ENCODE peak calls at places on chromosomes 3 and 15, in eight cellular contexts. M, E, C, G, X, Q, Z and P are unnamed samples.

GRCh38 chr3:87309601-87310000 is 33.2 kb upstream of the POU1F1 start:
- DNase-seq in Z (no peak), E (no peak), G (no peak), Q (no peak), X (peak), C (no peak), M (peak), P (no peak)

GRCh38 chr3:129058441-129059194 is 2.0 kb upstream of the GP9 start:
- DNase-seq in C (no peak), X (no peak), M (no peak), E (no peak), Q (no peak), Z (peak), G (peak), P (no peak)

GRCh38 chr3:27279153-27279552 is 90.0 kb downstream of the NEK10 start:
- DNase-seq in M (no peak), C (no peak), X (no peak), Z (no peak), E (peak), Q (no peak), G (no peak), P (no peak)

GRCh38 chr3:52891615-52892081 is 5.7 kb downstream of the STIMATE start:
- DNase-seq in Z (no peak), C (no peak), Q (peak), X (no peak), E (no peak), M (no peak), G (no peak), P (no peak)

GRCh38 chr3:108051005-108051404 is 39.8 kb downstream of the CD47 start:
- DNase-seq in X (no peak), C (no peak), M (peak), G (no peak), Q (no peak), Z (no peak), E (peak), P (no peak)

GRCh38 chr15:65653781-65654521 is 32.2 kb downstream of the SLC24A1 start:
- DNase-seq in E (peak), Q (no peak), M (no peak), X (no peak), G (no peak), C (no peak), Z (no peak), P (no peak)

GRCh38 chr3:24680214-24680967 is 185.7 kb upstream of the THRB start:
- DNase-seq in E (peak), Q (peak), M (no peak), G (no peak), X (peak), Z (peak), C (peak), P (peak)

GRCh38 chr3:160885791-160886286 is 129.8 kb downstream of the PPM1L start:
- DNase-seq in C (peak), Q (no peak), X (no peak), E (peak), Z (peak), M (peak), G (peak), P (no peak)

GRCh38 chr15:93467327-93467726 is 378.3 kb upstream of the RGMA start:
- DNase-seq in C (peak), M (peak), G (peak), E (no peak), Q (no peak), X (no peak), Z (no peak), P (no peak)

GRCh38 chr15:23516866-23517265 is 48.6 kb upstream of the MKRN3 start:
- DNase-seq in G (no peak), Q (no peak), M (no peak), X (no peak), Z (no peak), C (no peak), E (no peak), P (no peak)

GRCh38 chr3:14725564-14726420 is 50.9 kb downstream of the C3orf20 start:
- DNase-seq in X (no peak), Q (no peak), M (peak), E (no peak), Z (no peak), C (peak), G (no peak), P (no peak)

GRCh38 chr3:13073042-13073906 is at the start of gene IQSEC1:
- DNase-seq in X (no peak), E (no peak), Z (peak), C (no peak), Q (no peak), G (peak), M (no peak), P (peak)

GRCh38 chr15:89912145-89912673 is 543 bp downstream of the ARPIN start:
- DNase-seq in E (no peak), M (no peak), Z (no peak), C (no peak), Q (no peak), X (no peak), G (no peak), P (no peak)

GRCh38 chr15:77607111-77607893 is 25.4 kb downstream of the LINGO1 start:
- DNase-seq in X (no peak), G (no peak), M (no peak), Q (no peak), C (peak), E (peak), Z (no peak), P (peak)

GRCh38 chr15:55587321-55588069 is 650 bp downstream of the PYGO1 start:
- DNase-seq in M (peak), G (no peak), Z (peak), Q (no peak), E (peak), X (no peak), C (peak), P (peak)

GRCh38 chr15:42933886-42934667 is 13.5 kb upstream of the TTBK2 start:
- DNase-seq in Q (no peak), E (no peak), C (no peak), X (no peak), G (no peak), Z (peak), M (peak), P (no peak)

GRCh38 chr15:66842710-66843441 is 140.8 kb downstream of the SMAD6 start:
- DNase-seq in M (peak), E (peak), C (peak), X (no peak), Z (no peak), G (no peak), Q (no peak), P (no peak)

GRCh38 chr15:78752492-78753358 is 58.5 kb downstream of the ADAMTS7 start:
- DNase-seq in M (no peak), Z (no peak), E (no peak), G (no peak), Q (no peak), X (no peak), C (no peak), P (no peak)

GRCh38 chr3:177932346-177932745 is 603.9 kb upstream of the KCNMB2 start:
- DNase-seq in Q (no peak), E (no peak), X (no peak), C (no peak), G (no peak), M (no peak), Z (no peak), P (no peak)

GRCh38 chr3:128229077-128229837 is 76.0 kb downstream of the EEFSEC start:
- DNase-seq in Q (no peak), C (no peak), X (no peak), G (no peak), E (no peak), M (no peak), Z (no peak), P (no peak)

GRCh38 chr3:142724682-142725351 is 983 bp downstream of the TRPC1 start:
- DNase-seq in M (peak), C (peak), G (peak), E (peak), Z (no peak), X (peak), Q (no peak), P (no peak)

GRCh38 chr3:48739617-48739954 is 22.6 kb upstream of the IP6K2 start:
- DNase-seq in G (no peak), M (no peak), Z (no peak), Q (no peak), C (no peak), E (no peak), X (no peak), P (no peak)

GRCh38 chr3:13528217-13528801 is 20.6 kb upstream of the FBLN2 start:
- DNase-seq in C (no peak), E (no peak), Q (no peak), G (no peak), Z (no peak), M (no peak), X (no peak), P (no peak)

GRCh38 chr3:102016417-102016816 is 167.1 kb downstream of the NFKBIZ start:
- DNase-seq in X (no peak), M (no peak), G (no peak), Q (no peak), E (no peak), C (no peak), Z (no peak), P (no peak)

GRCh38 chr3:160409812-160410610 is 10.6 kb downstream of the SMC4 start:
- DNase-seq in C (no peak), M (no peak), E (no peak), Z (no peak), Q (no peak), X (no peak), G (no peak), P (no peak)

GRCh38 chr15:68401496-68402431 is 30.2 kb downstream of the ITGA11 start:
- DNase-seq in E (no peak), Q (no peak), Z (no peak), X (no peak), G (no peak), C (peak), M (no peak), P (no peak)

GRCh38 chr3:100913870-100914654 is 79.2 kb downstream of the ABI3BP start:
- DNase-seq in E (peak), X (no peak), G (no peak), M (peak), Z (no peak), Q (no peak), C (peak), P (no peak)

GRCh38 chr15:63246691-63247464 is 30.5 kb upstream of the APH1B start:
- DNase-seq in Q (peak), X (no peak), Z (no peak), M (peak), E (peak), G (no peak), C (peak), P (no peak)

GRCh38 chr3:139122221-139122581 is 77.5 kb upstream of the PRR23C start:
- DNase-seq in Q (peak), Z (no peak), G (no peak), E (no peak), M (peak), X (no peak), C (peak), P (no peak)

GRCh38 chr15:76973362-76973743 is 21.6 kb upstream of the PSTPIP1 start:
- DNase-seq in C (no peak), Q (no peak), E (no peak), Z (peak), G (no peak), X (peak), M (no peak), P (no peak)

GRCh38 chr3:196639517-196640500 is at the start of gene NRROS:
- DNase-seq in G (no peak), E (peak), Q (peak), C (peak), X (no peak), M (peak), Z (peak), P (no peak)

GRCh38 chr15:100725121-100726069 is 123.0 kb downstream of the ASB7 start:
- DNase-seq in C (peak), Z (no peak), Q (no peak), M (peak), E (peak), X (no peak), G (no peak), P (no peak)

GRCh38 chr3:34405159-34405558 is 606.7 kb downstream of the PDCD6IP start:
- DNase-seq in C (no peak), E (no peak), G (no peak), X (no peak), Q (no peak), Z (no peak), M (no peak), P (no peak)

GRCh38 chr3:110456438-110457138 is 615.0 kb upstream of the NECTIN3 start:
- DNase-seq in G (no peak), X (no peak), C (no peak), Z (no peak), Q (no peak), E (no peak), M (no peak), P (no peak)

GRCh38 chr3:8445861-8446260 is 55.8 kb upstream of the LMCD1 start:
- DNase-seq in E (peak), G (no peak), X (no peak), M (peak), Z (no peak), C (peak), Q (no peak), P (no peak)

GRCh38 chr3:84547971-84548970 is 410.5 kb upstream of the CADM2 start:
- DNase-seq in C (no peak), E (no peak), Q (no peak), Z (peak), X (no peak), M (no peak), G (no peak), P (no peak)

GRCh38 chr3:173395073-173395411 is 2.5 kb upstream of the NLGN1 start:
- DNase-seq in G (no peak), C (no peak), Z (no peak), X (no peak), Q (no peak), M (no peak), E (no peak), P (no peak)

GRCh38 chr3:47847256-47847655 is 44.3 kb downstream of the DHX30 start:
- DNase-seq in Q (no peak), X (no peak), C (no peak), G (no peak), M (no peak), E (no peak), Z (no peak), P (no peak)

GRCh38 chr15:90838544-90838943 is 29.8 kb upstream of the FURIN start:
- DNase-seq in X (no peak), E (no peak), Q (no peak), M (no peak), Z (no peak), C (no peak), G (no peak), P (no peak)

GRCh38 chr3:69324362-69325025 is 61.4 kb downstream of the FRMD4B start:
- DNase-seq in X (no peak), C (no peak), E (no peak), G (no peak), M (no peak), Q (peak), Z (peak), P (no peak)
- TF ChIP-seq CTCF in X (peak), C (no peak), E (peak), G (peak), M (no peak), Q (peak), Z (peak), P (peak)

GRCh38 chr3:71754610-71755253 is 1.1 kb downstream of the GPR27 start:
- DNase-seq in C (no peak), G (no peak), X (no peak), Q (no peak), M (no peak), E (no peak), Z (no peak), P (no peak)

GRCh38 chr3:71752911-71753715 is 542 bp upstream of the GPR27 start:
- DNase-seq in Q (no peak), E (no peak), X (no peak), Z (no peak), G (no peak), C (no peak), M (no peak), P (no peak)

GRCh38 chr3:71753716-71754609 is at the start of gene GPR27:
- DNase-seq in Q (no peak), C (no peak), M (peak), E (no peak), G (no peak), Z (peak), X (no peak), P (no peak)

DNA sequence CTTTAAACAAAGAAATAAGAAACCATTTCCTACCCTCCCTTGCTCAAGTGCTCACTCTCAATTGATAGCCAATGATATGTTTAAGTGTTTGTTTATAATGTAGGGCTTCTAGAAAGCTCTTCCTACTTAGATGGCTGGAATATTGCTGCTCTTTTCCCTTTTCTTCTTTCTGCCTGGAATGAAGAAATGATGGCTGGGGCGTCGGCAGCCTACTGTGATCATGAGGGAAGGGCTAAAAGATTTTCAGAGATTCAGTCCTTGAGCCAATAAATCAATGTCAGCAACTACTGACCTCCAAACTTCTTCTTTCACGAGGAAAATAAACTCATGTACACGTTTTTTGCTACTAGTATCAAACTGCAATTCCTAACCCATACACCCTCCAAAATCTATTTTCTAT is 2.1 kb upstream of the GPR27 start:
- DNase-seq in C (no peak), X (no peak), Q (no peak), Z (no peak), G (no peak), M (no peak), E (no peak), P (no peak)
- TF ChIP-seq CTCF in C (no peak), X (no peak), Q (no peak), Z (no peak), G (no peak), M (no peak), E (no peak), P (no peak)

DNA sequence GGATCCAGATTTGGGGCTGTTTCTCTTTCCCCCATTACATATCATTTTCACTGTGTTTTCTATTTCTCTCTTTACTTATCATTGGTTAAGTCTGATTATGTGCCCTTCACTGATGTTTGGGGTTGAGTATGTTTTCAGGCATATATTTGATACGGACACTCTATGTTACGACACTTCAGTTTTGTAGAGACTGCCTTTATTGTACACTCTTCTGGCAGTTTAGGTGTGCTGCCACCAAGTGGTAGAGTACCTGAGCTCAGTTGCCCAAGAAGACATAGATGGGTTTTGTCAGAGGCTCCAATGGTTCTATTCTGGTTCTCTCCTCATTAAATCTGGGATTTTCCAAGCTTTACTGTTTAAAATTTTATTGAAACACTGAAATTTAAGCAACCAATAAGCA is 255.0 kb upstream of the ROPN1 start:
- DNase-seq in G (no peak), Q (no peak), E (no peak), Z (peak), X (peak), M (peak), C (no peak), P (no peak)
- TF ChIP-seq CTCF in G (no peak), Q (peak), E (peak), Z (peak), X (peak), M (peak), C (peak), P (peak)

GRCh38 chr15:41561777-41562145 is 2.7 kb downstream of the TYRO3 start:
- DNase-seq in X (no peak), C (peak), G (peak), M (peak), Z (no peak), E (peak), Q (no peak), P (no peak)
- TF ChIP-seq CTCF in X (no peak), C (no peak), G (peak), M (no peak), Z (no peak), E (peak), Q (no peak), P (no peak)

DNA sequence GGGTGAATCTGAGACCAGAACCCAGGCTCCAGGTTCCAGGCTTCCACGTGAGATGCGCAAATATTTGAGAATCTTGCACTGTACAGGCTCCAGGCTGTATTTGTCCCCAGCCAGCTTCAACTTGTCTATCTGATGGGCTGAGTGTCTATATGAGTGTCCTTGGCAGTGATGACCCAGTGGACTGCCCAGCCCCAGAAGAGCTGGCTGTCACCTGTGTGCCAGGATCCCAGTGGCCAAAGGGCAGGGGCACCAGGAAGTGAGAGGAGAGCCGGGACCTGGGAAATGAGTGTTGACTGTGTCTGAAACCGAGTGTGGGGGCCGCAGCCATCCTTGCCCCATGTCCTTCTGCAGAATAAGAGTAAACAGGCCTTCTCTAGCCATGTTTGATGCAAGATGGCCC is 10.4 kb downstream of the FAH start:
- DNase-seq in M (no peak), G (no peak), E (no peak), C (no peak), Z (no peak), X (no peak), Q (no peak), P (no peak)
- TF ChIP-seq CTCF in M (no peak), G (no peak), E (no peak), C (no peak), Z (no peak), X (no peak), Q (no peak), P (no peak)

GRCh38 chr3:66241466-66241865 is 20.7 kb downstream of the SLC25A26 start:
- DNase-seq in C (no peak), X (no peak), G (no peak), M (no peak), E (no peak), Q (no peak), Z (no peak), P (no peak)
- TF ChIP-seq CTCF in C (no peak), X (no peak), G (no peak), M (no peak), E (no peak), Q (no peak), Z (no peak), P (no peak)

DNA sequence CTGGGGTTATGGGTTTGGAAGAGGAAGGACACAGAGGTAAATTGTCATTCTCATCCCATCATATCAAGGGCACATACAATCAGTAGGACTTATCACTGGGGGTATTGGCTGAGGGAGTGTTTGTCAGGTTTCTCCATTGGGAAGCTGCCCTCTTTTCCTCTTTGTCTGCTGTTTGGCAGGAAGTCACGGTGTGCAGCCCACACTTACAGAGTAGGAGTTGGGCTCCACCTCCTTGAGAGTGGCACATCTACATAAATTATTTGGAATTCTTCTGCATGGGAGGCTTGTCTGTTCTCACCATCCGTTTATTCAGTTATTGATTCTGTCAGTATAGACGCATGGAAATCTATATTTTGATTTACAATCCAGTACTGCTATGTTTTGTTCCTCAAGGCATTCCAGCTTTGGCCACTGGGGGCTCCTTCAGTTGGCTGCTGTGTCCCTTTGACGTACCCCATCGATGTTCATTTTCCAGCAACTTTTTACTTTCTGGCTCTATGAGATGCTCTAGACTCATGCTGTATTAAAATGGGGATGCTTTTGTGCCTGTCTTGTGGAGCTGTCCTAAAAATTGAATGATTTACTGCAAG is 200.3 kb downstream of the SLCO3A1 start:
- DNase-seq in Z (no peak), M (no peak), G (no peak), X (no peak), E (no peak), C (no peak), Q (no peak), P (no peak)
- TF ChIP-seq CTCF in Z (peak), M (peak), G (peak), X (peak), E (peak), C (no peak), Q (peak), P (no peak)

GRCh38 chr3:150603090-150603887 is at the start of gene SELENOT:
- DNase-seq in G (peak), Z (peak), X (peak), M (peak), E (peak), C (peak), Q (peak), P (peak)
- TF ChIP-seq CTCF in G (no peak), Z (peak), X (no peak), M (no peak), E (peak), C (peak), Q (no peak), P (no peak)